ENCODE peak calls at places on chromosomes 2 and 18, in eight cellular contexts. F is CD8-positive, alpha-beta T cell; N is coronary artery; L is thoracic aorta; Z is endothelial cell of umbilical vein; K is AG04450; G is fibroblast of villous mesenchyme; P is heart right ventricle. D is an unnamed sample.
A peak's percentile ranks its signal among the peaks of the same experiment; 100 is the strongest.

GRCh38 chr18:23487738-23488625 is 15.3 kb upstream of the RMC1 start:
- DNase-seq in F (peak; percentile 26), N (no peak), L (no peak), Z (peak; percentile 91), K (no peak), G (peak; percentile 28), P (no peak), D (no peak)

GRCh38 chr2:134306521-134306920 is 52.6 kb downstream of the MGAT5 start:
- DNase-seq in F (no peak), N (no peak), L (no peak), Z (no peak), K (no peak), G (no peak), P (no peak), D (no peak)

GRCh38 chr18:2104620-2105462 is 466.5 kb downstream of the METTL4 start:
- DNase-seq in F (peak; percentile 10), N (no peak), L (no peak), Z (peak; percentile 58), K (peak; percentile 11), G (peak; percentile 56), P (peak; percentile 41), D (no peak)

GRCh38 chr2:41781082-41781481 is 266.7 kb upstream of the PKDCC start:
- DNase-seq in F (no peak), N (no peak), L (no peak), Z (no peak), K (no peak), G (no peak), P (no peak), D (no peak)

GRCh38 chr2:143778981-143779380 is 649.8 kb downstream of the ARHGAP15 start:
- DNase-seq in F (no peak), N (no peak), L (no peak), Z (no peak), K (no peak), G (no peak), P (no peak), D (no peak)

GRCh38 chr2:28721601-28722191 is 29.9 kb upstream of the PPP1CB start:
- DNase-seq in F (no peak), N (no peak), L (no peak), Z (no peak), K (no peak), G (no peak), P (no peak), D (no peak)

GRCh38 chr2:42450136-42450535 is 43.6 kb downstream of the KCNG3 start:
- DNase-seq in F (no peak), N (no peak), L (no peak), Z (no peak), K (no peak), G (no peak), P (no peak), D (no peak)

GRCh38 chr18:37419272-37419671 is 146.3 kb downstream of the CELF4 start:
- DNase-seq in F (no peak), N (no peak), L (no peak), Z (no peak), K (no peak), G (no peak), P (no peak), D (no peak)

GRCh38 chr2:95232232-95232631 is 24.9 kb downstream of the ZNF892 start:
- DNase-seq in F (no peak), N (no peak), L (no peak), Z (no peak), K (no peak), G (no peak), P (no peak), D (no peak)

GRCh38 chr2:232103140-232103737 is 141.7 kb downstream of the DIS3L2 start:
- DNase-seq in F (no peak), N (no peak), L (no peak), Z (peak; percentile 10), K (no peak), G (no peak), P (no peak), D (no peak)

GRCh38 chr18:48719388-48719787 is 180.6 kb downstream of the CTIF start:
- DNase-seq in F (no peak), N (no peak), L (no peak), Z (no peak), K (no peak), G (no peak), P (no peak), D (no peak)

GRCh38 chr2:46319711-46320110 is 22.5 kb downstream of the EPAS1 start:
- DNase-seq in F (no peak), N (no peak), L (no peak), Z (no peak), K (no peak), G (peak; percentile 70), P (no peak), D (no peak)

GRCh38 chr18:49565656-49566055 is 3.8 kb downstream of the LIPG start:
- DNase-seq in F (no peak), N (no peak), L (no peak), Z (no peak), K (no peak), G (no peak), P (peak; percentile 24), D (no peak)

GRCh38 chr2:69817739-69818494 is 11.5 kb upstream of the GMCL1 start:
- DNase-seq in F (no peak), N (no peak), L (no peak), Z (peak; percentile 73), K (no peak), G (peak; percentile 20), P (no peak), D (no peak)

GRCh38 chr2:118431188-118431562 is 342.9 kb downstream of the INSIG2 start:
- DNase-seq in F (no peak), N (no peak), L (no peak), Z (no peak), K (no peak), G (no peak), P (no peak), D (no peak)
- H3K4me3 ChIP-seq in F (no peak overlapping the region), N (no peak overlapping the region), L (no peak overlapping the region), Z (no peak overlapping the region), K (no peak overlapping the region), G (no peak overlapping the region), P (no peak overlapping the region), D (no peak overlapping the region)

DNA sequence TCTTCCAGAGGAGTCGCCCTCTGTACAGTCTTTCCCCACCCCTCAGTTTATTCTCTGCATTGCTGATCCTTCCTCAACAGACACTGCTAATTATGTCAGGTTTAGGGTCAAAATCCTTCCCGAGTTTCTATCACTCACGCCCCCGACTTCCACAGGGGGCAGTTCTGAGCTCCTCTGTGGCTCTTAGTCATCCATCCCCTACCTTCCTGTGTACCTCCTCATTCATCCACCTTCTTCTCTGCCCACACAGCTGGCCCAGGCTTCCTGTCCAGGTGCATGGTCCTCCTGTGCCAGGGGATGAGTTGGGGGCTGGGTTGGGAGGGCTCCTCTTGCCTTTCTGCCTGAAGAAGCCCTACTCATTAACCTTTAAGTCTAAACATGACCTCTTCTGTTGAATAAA is 202.9 kb downstream of the ARL4C start:
- DNase-seq in F (no peak), N (no peak), L (no peak), Z (peak; percentile 15), K (no peak), G (no peak), P (no peak), D (no peak)
- TF ChIP-seq CTCF in F (no peak), N (no peak), L (no peak), Z (no peak), K (peak; percentile 24), G (peak; percentile 11), P (no peak), D (no peak)

GRCh38 chr18:50748243-50749229 is 71.3 kb downstream of the MRO start:
- DNase-seq in F (no peak), N (peak; percentile 47), L (no peak), Z (no peak), K (no peak), G (no peak), P (no peak), D (peak; percentile 47)
- H3K4me3 ChIP-seq in F (no peak overlapping the region), N (no peak overlapping the region), L (no peak overlapping the region), Z (no peak overlapping the region), K (no peak overlapping the region), G (no peak overlapping the region), P (no peak overlapping the region), D (no peak overlapping the region)

DNA sequence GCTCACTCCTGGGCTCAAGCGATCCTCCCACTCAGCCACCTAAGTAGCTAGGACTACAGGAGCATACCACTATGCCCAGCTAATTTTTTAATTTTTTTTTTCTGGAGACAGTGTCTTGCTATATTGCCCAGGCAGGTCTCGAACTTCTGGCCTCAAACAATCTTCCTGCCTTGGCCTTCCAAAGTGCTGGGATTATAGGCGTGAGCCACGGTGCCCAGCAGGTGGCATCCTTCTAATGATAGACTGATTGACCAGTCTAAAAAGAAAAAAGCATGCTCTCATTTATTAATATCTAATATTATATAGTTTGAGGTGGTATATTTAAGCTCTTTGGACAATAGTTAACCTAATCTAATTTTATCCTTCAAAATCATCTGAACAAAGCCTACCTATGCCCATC is 198.6 kb downstream of the CAMKMT start:
- DNase-seq in F (no peak), N (no peak), L (no peak), Z (peak; percentile 19), K (no peak), G (no peak), P (no peak), D (no peak)
- TF ChIP-seq CTCF in F (no peak), N (no peak), L (no peak), Z (peak; percentile 30), K (no peak), G (peak; percentile 21), P (no peak), D (no peak)

DNA sequence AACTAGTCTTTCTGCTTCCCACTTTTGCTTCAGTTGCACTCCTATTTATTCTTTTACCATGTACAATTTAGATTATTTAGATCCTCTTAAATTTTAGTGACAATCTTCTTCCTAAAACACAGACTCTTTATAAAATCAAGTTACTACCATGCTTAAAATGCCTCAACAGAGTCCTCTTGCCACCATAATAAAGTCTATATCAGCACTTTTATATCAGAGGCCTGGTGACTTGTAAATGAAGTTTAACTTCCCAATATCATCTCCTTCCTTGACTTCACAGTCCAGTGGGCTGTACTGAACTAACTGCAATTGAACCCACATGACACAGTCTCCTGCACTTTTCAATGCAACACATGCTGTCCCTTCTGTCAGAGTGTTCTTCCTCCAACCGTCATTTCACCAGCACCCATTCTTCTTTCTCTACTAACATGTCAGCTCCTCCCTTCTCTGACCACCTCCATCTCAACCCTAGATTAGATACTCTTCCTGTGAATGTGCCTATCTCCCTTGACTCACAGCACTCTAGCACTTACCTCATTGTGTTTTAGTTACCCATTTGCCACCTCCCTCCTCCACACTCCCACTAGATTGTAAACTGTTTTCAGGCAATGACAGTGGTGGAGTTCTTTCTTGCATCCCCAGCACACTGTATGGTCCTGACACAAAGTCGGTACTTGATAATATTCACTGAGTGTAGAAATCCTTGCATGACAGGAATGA is 414.9 kb downstream of the SATB2 start:
- DNase-seq in F (no peak), N (no peak), L (no peak), Z (no peak), K (no peak), G (no peak), P (no peak), D (no peak)
- H3K4me3 ChIP-seq in F (no peak overlapping the region), N (no peak overlapping the region), L (no peak overlapping the region), Z (no peak overlapping the region), K (no peak overlapping the region), G (no peak overlapping the region), P (no peak overlapping the region), D (no peak overlapping the region)

D was measured in right atrium auricular region.